ENCODE peak calls at places on chromosomes 4 and X, in eight cellular contexts. O is sigmoid colon, A is spleen, F is BE2C, M is psoas muscle, I is GM12865, N is brain microvascular endothelial cell, S is mesothelial cell of epicardium. Q is an unnamed sample.

GRCh38 chr4:5827108-5828004 is 65.5 kb downstream of the CRMP1 start:
- DNase-seq in I (no peak), O (no peak), A (peak), N (peak), S (no peak), M (no peak), F (no peak), Q (no peak)

GRCh38 chrX:150219374-150220185 is 143.5 kb upstream of the MAMLD1 start:
- DNase-seq in S (no peak), O (no peak), F (no peak), A (peak), M (no peak), N (no peak), I (peak), Q (no peak)

GRCh38 chr4:176622251-176622968 is 170.3 kb downstream of the VEGFC start:
- DNase-seq in O (no peak), F (no peak), M (no peak), S (no peak), I (no peak), N (peak), A (no peak), Q (no peak)

GRCh38 chr4:173998471-173999144 is 284.9 kb downstream of the FBXO8 start:
- DNase-seq in O (no peak), F (no peak), A (no peak), N (no peak), I (no peak), M (no peak), S (no peak), Q (no peak)

GRCh38 chrX:2501246-2502102 is 698 bp upstream of the DHRSX start:
- DNase-seq in M (no peak), O (no peak), N (no peak), I (no peak), F (no peak), A (peak), S (no peak), Q (peak)

GRCh38 chr4:109589605-109590004 is 29.6 kb downstream of the MCUB start:
- DNase-seq in F (no peak), O (no peak), I (no peak), N (no peak), S (no peak), A (no peak), M (no peak), Q (no peak)

GRCh38 chrX:38937926-38938325 is 136.7 kb downstream of the MID1IP1 start:
- DNase-seq in A (no peak), F (no peak), M (no peak), O (no peak), S (no peak), N (no peak), I (no peak), Q (no peak)

GRCh38 chrX:118499295-118499694 is 3.7 kb downstream of the DOCK11 start:
- DNase-seq in F (no peak), S (no peak), M (no peak), A (no peak), O (no peak), N (no peak), I (no peak), Q (no peak)

GRCh38 chrX:53116101-53116500 is 22.2 kb downstream of the KANTR start:
- DNase-seq in A (no peak), N (peak), O (no peak), I (no peak), F (no peak), S (no peak), M (no peak), Q (no peak)

GRCh38 chr4:162461952-162462351 is 298.2 kb upstream of the FSTL5 start:
- DNase-seq in I (no peak), S (no peak), N (no peak), A (no peak), F (no peak), O (no peak), M (no peak), Q (no peak)

GRCh38 chr4:162456106-162456505 is 292.3 kb upstream of the FSTL5 start:
- DNase-seq in N (no peak), A (no peak), M (no peak), I (no peak), S (no peak), F (no peak), O (no peak), Q (no peak)

GRCh38 chr4:162458051-162458450 is 294.3 kb upstream of the FSTL5 start:
- DNase-seq in A (no peak), I (no peak), F (no peak), O (no peak), N (no peak), M (no peak), S (no peak), Q (no peak)

GRCh38 chr4:162457071-162457865 is 293.5 kb upstream of the FSTL5 start:
- DNase-seq in I (no peak), M (no peak), O (no peak), F (no peak), A (no peak), N (no peak), S (no peak), Q (no peak)
- TF ChIP-seq CTCF in I (no peak), M (no peak), O (no peak), F (no peak), A (no peak), N (no peak), S (no peak), Q (no peak)

GRCh38 chr4:3745886-3746656 is 20.1 kb upstream of the ADRA2C start:
- DNase-seq in F (peak), N (no peak), O (no peak), A (no peak), I (no peak), M (peak), S (no peak), Q (no peak)

GRCh38 chr4:3744232-3744631 is 22.0 kb upstream of the ADRA2C start:
- DNase-seq in I (no peak), M (peak), N (no peak), A (no peak), F (no peak), O (no peak), S (no peak), Q (no peak)

GRCh38 chr4:3746701-3747581 is 19.2 kb upstream of the ADRA2C start:
- DNase-seq in I (no peak), S (no peak), F (no peak), O (no peak), N (no peak), A (no peak), M (no peak), Q (no peak)

GRCh38 chr4:3742610-3743009 is 23.6 kb upstream of the ADRA2C start:
- DNase-seq in N (no peak), M (no peak), A (no peak), O (no peak), S (no peak), I (no peak), F (no peak), Q (no peak)

DNA sequence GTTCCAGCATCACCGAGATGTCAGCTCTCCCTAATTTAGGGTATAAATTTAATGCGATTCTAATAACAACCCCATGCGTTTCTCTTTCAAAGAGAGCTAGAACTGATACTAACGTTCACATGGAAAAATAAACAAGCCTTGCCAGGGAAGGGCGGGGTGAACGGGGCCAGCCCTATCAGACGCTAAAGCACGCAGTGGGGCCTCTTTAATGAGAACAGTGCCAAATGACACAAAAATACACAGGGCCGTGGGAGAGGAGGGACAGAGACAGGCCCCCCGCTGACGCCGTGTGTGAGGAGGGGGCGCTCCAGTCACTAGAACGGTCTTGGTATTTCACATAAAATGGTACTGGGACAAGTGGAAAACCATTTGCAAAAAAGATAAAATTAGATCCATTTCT is 21.3 kb upstream of the ADRA2C start:
- DNase-seq in O (no peak), M (no peak), I (no peak), N (no peak), S (no peak), A (no peak), F (no peak), Q (no peak)
- TF ChIP-seq CTCF in O (no peak), M (no peak), I (no peak), N (no peak), S (no peak), A (no peak), F (no peak), Q (no peak)

GRCh38 chr4:42786350-42787070 is 106.0 kb upstream of the GRXCR1 start:
- DNase-seq in A (no peak), I (no peak), N (no peak), F (no peak), O (no peak), S (no peak), M (no peak), Q (no peak)
- TF ChIP-seq CTCF in A (no peak), I (no peak), N (no peak), F (no peak), O (no peak), S (no peak), M (no peak), Q (no peak)

DNA sequence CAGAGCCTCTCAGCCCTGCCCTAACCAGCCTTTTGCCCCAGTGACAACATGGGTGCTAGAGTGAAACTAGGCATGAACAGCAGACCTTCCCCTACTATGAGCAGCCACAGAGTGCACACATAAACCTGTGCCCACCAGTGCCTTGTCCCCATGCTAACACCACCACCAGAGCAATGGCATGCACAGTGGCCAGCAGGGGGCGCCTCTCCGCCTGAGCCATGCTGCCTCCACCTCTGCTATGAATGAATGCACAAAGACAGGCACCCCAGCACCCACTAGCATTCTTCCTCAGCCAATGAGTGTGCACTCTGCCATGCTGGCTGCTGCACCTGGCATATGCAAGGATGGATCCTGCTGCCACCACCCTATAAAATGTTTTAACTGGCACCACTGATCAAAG is 286.9 kb upstream of the FGF16 start:
- DNase-seq in F (peak), I (peak), M (peak), O (no peak), N (no peak), S (no peak), A (peak), Q (no peak)
- TF ChIP-seq CTCF in F (peak), I (no peak), M (peak), O (no peak), N (peak), S (peak), A (peak), Q (no peak)

DNA sequence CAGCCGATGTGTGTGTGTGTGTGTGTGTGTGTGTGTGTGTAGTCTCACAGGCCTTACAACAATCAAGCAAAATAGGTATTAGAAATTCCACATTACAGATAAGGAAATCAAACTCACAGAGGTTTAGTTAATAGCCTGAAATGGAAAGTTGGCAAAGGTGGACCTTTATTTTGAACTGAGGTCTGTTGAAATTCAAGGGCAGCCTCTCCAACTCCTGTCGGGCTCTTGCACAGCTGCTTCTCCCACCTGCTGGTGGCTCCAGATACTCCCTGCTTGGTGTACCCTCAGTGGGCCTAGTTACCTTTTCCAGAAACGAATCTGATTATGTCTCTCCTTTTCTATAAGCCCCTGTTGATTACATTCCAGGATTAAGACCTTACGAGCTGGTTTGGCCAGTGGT is 195.9 kb downstream of the MGST2 start:
- DNase-seq in N (no peak), O (no peak), S (no peak), I (no peak), M (no peak), F (no peak), A (no peak), Q (no peak)
- TF ChIP-seq CTCF in N (no peak), O (no peak), S (no peak), I (no peak), M (no peak), F (peak), A (no peak), Q (no peak)

GRCh38 chr4:10139518-10139917 is 22.9 kb upstream of the WDR1 start:
- DNase-seq in F (no peak), N (no peak), I (no peak), A (no peak), M (no peak), S (no peak), O (no peak), Q (no peak)

GRCh38 chr4:10140866-10141759 is 24.5 kb upstream of the WDR1 start:
- DNase-seq in S (no peak), N (no peak), O (no peak), F (no peak), I (no peak), A (no peak), M (no peak), Q (no peak)

GRCh38 chr4:10143171-10143570 is 26.6 kb upstream of the WDR1 start:
- DNase-seq in A (no peak), I (no peak), N (no peak), M (no peak), S (no peak), F (no peak), O (no peak), Q (no peak)

GRCh38 chr4:10144479-10144878 is 27.9 kb upstream of the WDR1 start:
- DNase-seq in M (no peak), F (no peak), N (no peak), A (no peak), I (no peak), O (no peak), S (no peak), Q (no peak)

DNA sequence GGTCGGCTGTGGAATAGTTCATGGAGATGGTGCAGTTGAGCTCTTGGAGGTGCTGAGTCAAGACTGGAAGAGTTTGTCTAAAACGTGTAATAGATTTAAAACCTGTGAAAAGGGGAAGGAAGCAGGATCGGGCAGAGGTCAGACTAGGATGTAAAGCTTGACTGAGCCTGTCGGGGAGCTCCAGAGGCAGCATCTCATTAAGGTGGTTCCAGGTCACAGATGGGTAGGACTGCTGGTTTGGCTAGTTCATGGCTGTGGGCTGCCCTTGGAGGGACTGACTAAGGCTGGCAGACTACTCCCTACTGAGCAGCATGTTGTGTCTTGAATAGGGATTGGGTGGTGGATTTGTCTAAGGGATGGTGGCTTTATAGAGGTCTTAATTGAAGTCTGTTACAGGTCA is 28.4 kb upstream of the WDR1 start:
- DNase-seq in F (no peak), M (no peak), I (no peak), A (no peak), S (no peak), O (no peak), N (no peak), Q (no peak)
- TF ChIP-seq CTCF in F (no peak), M (no peak), I (no peak), A (no peak), S (no peak), O (no peak), N (no peak), Q (no peak)

GRCh38 chr4:9704551-9705332 is 76.7 kb upstream of the DRD5 start:
- DNase-seq in F (no peak), A (no peak), M (no peak), I (no peak), O (no peak), N (no peak), S (no peak), Q (no peak)
- TF ChIP-seq CTCF in F (no peak), A (no peak), M (no peak), I (no peak), O (no peak), N (no peak), S (no peak), Q (no peak)

DNA sequence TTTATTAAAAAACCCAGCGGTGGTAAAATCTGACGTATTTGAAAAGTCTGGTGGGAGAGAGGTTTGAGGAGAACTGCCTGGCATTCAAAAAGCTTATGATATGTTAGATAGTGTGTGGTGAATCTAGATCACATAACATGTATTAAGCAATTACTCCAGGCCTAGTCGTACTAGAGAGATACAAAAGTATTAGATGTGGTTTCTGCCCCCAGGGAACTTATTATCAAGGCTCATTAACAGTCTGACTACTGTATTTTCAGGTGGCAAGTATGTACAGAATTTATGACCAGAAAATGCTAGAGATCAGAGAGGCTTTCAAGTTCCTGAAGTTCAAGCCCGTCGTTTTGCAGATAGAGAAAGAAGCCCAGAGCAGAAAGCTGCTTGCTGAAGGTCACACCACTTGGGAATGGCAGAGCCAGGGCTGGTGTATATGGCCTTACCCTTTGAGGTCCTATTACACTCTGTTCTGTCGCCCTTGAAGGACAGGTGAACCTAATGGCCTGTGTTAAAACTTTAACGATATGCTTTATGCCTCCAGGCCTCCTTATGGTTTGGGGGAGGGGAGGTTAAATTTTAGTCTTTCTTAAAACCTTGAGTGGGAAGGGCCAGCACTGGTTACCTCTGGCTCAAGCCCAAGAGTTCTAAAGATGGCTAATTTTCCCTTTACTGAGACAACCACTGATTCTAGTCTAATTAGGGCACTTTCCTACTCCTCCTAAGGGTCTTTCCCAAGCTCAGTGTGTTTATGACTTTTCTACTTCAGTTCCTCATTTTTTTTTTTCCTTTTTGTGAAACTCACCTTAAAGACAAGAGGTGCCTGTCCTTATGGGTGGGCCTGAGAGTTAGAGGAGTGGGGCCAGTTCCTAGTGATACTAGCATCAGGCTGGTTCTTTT is 19.9 kb downstream of the TMEM164 start:
- DNase-seq in N (no peak), M (no peak), I (no peak), F (no peak), A (no peak), S (no peak), O (no peak), Q (no peak)
- TF ChIP-seq CTCF in N (no peak), M (no peak), I (no peak), F (no peak), A (no peak), S (no peak), O (no peak), Q (no peak)

GRCh38 chr4:98928131-98928504 is 815 bp downstream of the EIF4E start:
- DNase-seq in F (peak), N (peak), M (peak), I (peak), A (peak), S (peak), O (peak), Q (peak)

GRCh38 chr4:98932539-98932938 is 3.6 kb upstream of the EIF4E start:
- DNase-seq in I (peak), A (no peak), O (no peak), M (no peak), N (peak), F (no peak), S (no peak), Q (no peak)

GRCh38 chr4:98929341-98930267 is 671 bp upstream of the EIF4E start:
- DNase-seq in N (peak), A (peak), M (peak), F (peak), O (peak), I (peak), S (no peak), Q (peak)

GRCh38 chr4:98930311-98930865 is 1.5 kb upstream of the EIF4E start:
- DNase-seq in S (no peak), A (no peak), O (no peak), M (no peak), I (peak), F (no peak), N (no peak), Q (no peak)

DNA sequence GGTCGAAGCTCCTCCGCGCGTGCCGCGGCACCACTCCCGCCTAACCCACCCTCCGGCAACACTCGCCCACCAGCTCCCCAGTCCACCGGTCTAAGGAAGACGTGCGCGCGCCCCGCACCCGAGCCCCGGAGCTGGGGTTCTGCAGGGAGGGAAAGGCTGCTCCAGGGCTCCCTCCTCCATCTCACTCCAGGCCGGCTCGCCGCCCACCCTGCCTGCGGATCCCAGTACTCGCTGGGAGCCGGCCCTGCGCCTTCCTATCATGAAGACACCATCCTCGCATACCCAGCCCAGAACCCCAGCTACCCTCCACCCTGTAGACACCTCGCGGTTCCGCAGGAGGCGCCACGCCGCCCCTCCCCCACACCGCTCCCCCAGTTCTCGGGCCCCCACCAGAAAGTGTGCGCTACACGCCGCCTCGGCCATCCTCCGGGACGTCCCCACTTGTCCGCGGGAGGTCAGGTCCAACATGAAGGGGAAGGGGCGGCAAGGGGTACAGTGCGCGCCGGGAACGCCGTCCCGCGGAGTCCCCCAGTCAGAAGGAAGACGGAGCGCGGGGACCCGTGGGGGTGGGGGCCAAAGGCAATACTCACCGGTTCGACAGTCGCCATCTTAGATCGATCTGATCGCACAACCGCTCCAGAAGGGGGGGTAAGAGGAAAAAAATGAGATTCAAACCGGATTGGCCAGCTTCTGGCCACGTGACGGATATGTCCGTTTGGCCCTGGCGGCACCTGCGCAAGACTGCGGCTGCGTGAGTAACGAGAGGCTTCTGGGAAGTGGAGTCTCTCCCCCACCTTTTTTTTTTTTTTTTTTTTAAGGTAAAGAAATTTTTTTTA is at the start of gene EIF4E:
- DNase-seq in N (peak), I (peak), M (peak), O (peak), A (peak), F (peak), S (peak), Q (peak)
- TF ChIP-seq CTCF in N (peak), I (peak), M (no peak), O (peak), A (peak), F (peak), S (no peak), Q (no peak)